ENCODE peak calls at places on chromosome 10, in five cellular contexts. E, R, C, P and I are unnamed samples.

GRCh38 chr10:90579602-90580242 is 278.1 kb downstream of the HTR7 start:
- DNase-seq in P (no peak), C (no peak), R (no peak), E (no peak), I (peak)

GRCh38 chr10:62816179-62817119 is at the start of gene EGR2:
- DNase-seq in E (peak), R (peak), C (peak), P (peak), I (peak)

GRCh38 chr10:118926903-118927302 is 102.6 kb upstream of the NANOS1 start:
- DNase-seq in C (no peak), R (no peak), P (no peak), E (no peak), I (peak)

GRCh38 chr10:126088144-126088543 is 191.8 kb downstream of the FANK1 start:
- DNase-seq in R (no peak), E (no peak), P (no peak), C (no peak), I (no peak)

GRCh38 chr10:131043039-131043691 is 268.4 kb downstream of the TCERG1L start:
- DNase-seq in P (no peak), C (no peak), R (no peak), E (no peak), I (no peak)

GRCh38 chr10:23194966-23195845 is 3.1 kb downstream of the PTF1A start:
- DNase-seq in P (no peak), E (no peak), R (no peak), C (no peak), I (peak)

GRCh38 chr10:11863353-11864105 is 40.4 kb downstream of the PROSER2 start:
- DNase-seq in R (peak), C (peak), E (no peak), P (no peak), I (no peak)

GRCh38 chr10:106565546-106565945 is 599.0 kb downstream of the SORCS1 start:
- DNase-seq in E (no peak), R (no peak), P (no peak), C (no peak), I (no peak)

GRCh38 chr10:50472914-50473313 is 150.8 kb downstream of the SGMS1 start:
- DNase-seq in P (no peak), E (no peak), C (no peak), R (no peak), I (no peak)

GRCh38 chr10:100374137-100374655 is 27.2 kb downstream of the SCD start:
- DNase-seq in E (no peak), C (no peak), P (no peak), R (no peak), I (peak)

GRCh38 chr10:22319559-22320558 is 1.0 kb upstream of the BMI1 start:
- DNase-seq in E (no peak), P (no peak), R (no peak), C (no peak), I (peak)

GRCh38 chr10:75469018-75469616 is 37.7 kb downstream of the LRMDA start:
- DNase-seq in P (peak), C (no peak), R (no peak), E (peak), I (no peak)